ENCODE peak calls at places on chromosome 10, in six cellular contexts. K is neuronal stem cell, Z is left ventricle myocardium inferior, C is adipocyte, B is ascending aorta, X is stomach. M is an unnamed sample. For H3K9me3, the result is how much of the 10 kb centered on the place peaks cover.

GRCh38 chr10:5534051-5534821 is 9.5 kb downstream of the CALML3 start:
- DNase-seq in K (no peak), Z (no peak), C (no peak), B (no peak), X (peak), M (peak)

GRCh38 chr10:29555746-29556481 is 78.9 kb downstream of the SVIL start:
- DNase-seq in K (no peak), Z (no peak), C (peak), B (no peak), X (no peak), M (no peak)

GRCh38 chr10:118953999-118954398 is 75.5 kb upstream of the NANOS1 start:
- DNase-seq in K (no peak), Z (no peak), C (peak), B (no peak), X (peak), M (no peak)

GRCh38 chr10:89217057-89217990 is 10.2 kb upstream of the CH25H start:
- DNase-seq in K (peak), Z (peak), C (peak), B (no peak), X (peak), M (no peak)

GRCh38 chr10:78937800-78938694 is 130.7 kb upstream of the ZMIZ1 start:
- DNase-seq in K (no peak), Z (no peak), C (peak), B (no peak), X (no peak), M (peak)

GRCh38 chr10:33314788-33315561 is 19.5 kb downstream of the NRP1 start:
- DNase-seq in K (no peak), Z (no peak), C (no peak), B (no peak), X (no peak), M (no peak)

GRCh38 chr10:116254422-116255152 is 18.4 kb downstream of the GFRA1 start:
- DNase-seq in K (peak), Z (no peak), C (no peak), B (no peak), X (no peak), M (no peak)

GRCh38 chr10:110138197-110138812 is 69.1 kb upstream of the MXI1 start:
- DNase-seq in K (peak), Z (no peak), C (peak), B (no peak), X (no peak), M (no peak)

GRCh38 chr10:128992770-128993169 is 474.3 kb upstream of the MGMT start:
- DNase-seq in K (no peak), Z (no peak), C (no peak), B (no peak), X (no peak), M (no peak)
- H3K9me3 ChIP-seq in K (under half), Z (under half), C (under half), B (under half), X (under half), M (under half)

GRCh38 chr10:133445751-133446708 is 7.7 kb upstream of the SCART1 start:
- DNase-seq in K (no peak), Z (no peak), C (no peak), B (no peak), X (peak), M (peak)
- H3K9me3 ChIP-seq in K (under half), Z (half or more), C (under half), B (under half), X (under half), M (under half)

GRCh38 chr10:131814567-131815290 is 86.1 kb upstream of the PPP2R2D start:
- DNase-seq in K (no peak), Z (no peak), C (no peak), B (no peak), X (peak), M (peak)
- H3K9me3 ChIP-seq in K (under half), Z (under half), C (under half), B (under half), X (under half), M (under half)

GRCh38 chr10:107081644-107082043 is 82.9 kb downstream of the SORCS1 start:
- DNase-seq in K (no peak), Z (no peak), C (no peak), B (no peak), X (no peak), M (no peak)

GRCh38 chr10:107085661-107086525 is 78.6 kb downstream of the SORCS1 start:
- DNase-seq in K (peak), Z (no peak), C (no peak), B (no peak), X (no peak), M (no peak)

DNA sequence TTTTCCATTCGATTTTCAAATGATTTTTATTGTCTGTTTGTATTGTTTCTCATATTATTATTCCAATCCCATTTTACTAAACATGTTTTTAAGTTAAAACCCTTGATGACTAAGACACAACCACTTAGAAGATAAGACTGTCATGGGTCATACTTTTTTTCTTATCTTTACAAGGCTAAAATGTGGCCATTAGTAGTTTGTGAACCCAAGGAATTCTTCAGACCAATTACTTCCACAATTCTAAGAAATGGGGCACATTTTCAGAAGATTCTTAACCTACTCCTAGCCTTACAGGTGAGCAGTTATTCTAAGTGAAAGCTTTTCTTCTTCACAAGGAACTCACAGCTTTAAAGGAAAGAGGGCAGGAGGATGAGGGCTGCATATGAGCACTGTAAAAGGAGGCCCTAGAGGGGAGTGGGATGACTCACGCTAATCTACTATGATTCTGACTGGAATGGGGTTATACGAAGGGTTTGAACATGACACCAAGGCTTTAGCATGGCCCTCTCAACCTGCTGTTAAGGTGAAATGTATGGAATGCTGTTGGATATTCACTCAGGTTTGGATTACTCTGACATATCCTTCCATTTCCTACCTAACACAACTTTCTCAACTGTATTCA is 81.0 kb downstream of the SORCS1 start:
- DNase-seq in K (no peak), Z (no peak), C (no peak), B (no peak), X (no peak), M (no peak)
- H3K9me3 ChIP-seq in K (under half), Z (under half), C (under half), B (under half), X (under half), M (under half)

GRCh38 chr10:10367277-10367676 is 650.4 kb upstream of the CELF2 start:
- DNase-seq in K (no peak), Z (no peak), C (no peak), B (no peak), X (no peak), M (no peak)

GRCh38 chr10:10362780-10363179 is 654.9 kb upstream of the CELF2 start:
- DNase-seq in K (no peak), Z (no peak), C (no peak), B (no peak), X (no peak), M (no peak)

GRCh38 chr10:10366836-10367235 is 650.8 kb upstream of the CELF2 start:
- DNase-seq in K (no peak), Z (no peak), C (no peak), B (no peak), X (no peak), M (no peak)

GRCh38 chr10:10363217-10363616 is 654.5 kb upstream of the CELF2 start:
- DNase-seq in K (no peak), Z (no peak), C (no peak), B (no peak), X (no peak), M (no peak)

DNA sequence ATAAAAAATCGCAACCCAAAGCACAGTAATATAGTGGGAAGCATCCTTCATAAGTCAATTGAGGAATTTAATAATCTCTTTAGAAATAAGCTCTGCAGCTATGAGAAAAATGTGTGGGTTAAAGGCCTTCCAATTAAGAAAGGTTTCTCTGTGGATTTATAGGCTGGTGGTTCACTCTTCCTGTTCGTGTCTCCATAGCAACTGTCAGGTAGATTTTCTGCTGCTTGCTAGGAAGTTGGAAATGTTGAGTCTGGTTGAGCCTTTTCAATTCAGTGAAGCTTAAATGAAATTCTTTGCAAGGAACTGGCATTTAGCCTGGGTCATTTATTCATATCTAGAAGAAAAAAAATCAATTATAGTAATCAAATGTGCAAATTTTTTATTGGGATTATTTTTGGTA is 652.8 kb upstream of the CELF2 start:
- DNase-seq in K (no peak), Z (no peak), C (no peak), B (no peak), X (no peak), M (no peak)
- H3K9me3 ChIP-seq in K (under half), Z (under half), C (under half), B (under half), X (under half), M (under half)

GRCh38 chr10:42482411-42482810 is 156.0 kb downstream of the ZNF33B start:
- DNase-seq in K (no peak), Z (no peak), C (peak), B (no peak), X (no peak), M (no peak)
- H3K9me3 ChIP-seq in K (under half), Z (under half), C (under half), B (under half), X (under half), M (under half)

GRCh38 chr10:100780324-100780723 is 34.9 kb downstream of the PAX2 start:
- DNase-seq in K (no peak), Z (no peak), C (no peak), B (no peak), X (no peak), M (no peak)

GRCh38 chr10:100779329-100779728 is 33.9 kb downstream of the PAX2 start:
- DNase-seq in K (no peak), Z (no peak), C (no peak), B (no peak), X (no peak), M (no peak)

GRCh38 chr10:100781145-100781665 is 35.8 kb downstream of the PAX2 start:
- DNase-seq in K (no peak), Z (no peak), C (no peak), B (no peak), X (no peak), M (no peak)

GRCh38 chr10:100784126-100784525 is 38.7 kb downstream of the PAX2 start:
- DNase-seq in K (no peak), Z (no peak), C (no peak), B (no peak), X (no peak), M (no peak)

GRCh38 chr10:100782845-100783244 is 37.5 kb downstream of the PAX2 start:
- DNase-seq in K (no peak), Z (no peak), C (no peak), B (no peak), X (no peak), M (no peak)
- H3K9me3 ChIP-seq in K (under half), Z (under half), C (under half), B (under half), X (under half), M (under half)

GRCh38 chr10:133489816-133490588 is 36.3 kb downstream of the SCART1 start:
- DNase-seq in K (no peak), Z (no peak), C (no peak), B (no peak), X (no peak), M (no peak)
- H3K9me3 ChIP-seq in K (under half), Z (under half), C (under half), B (under half), X (under half), M (under half)

M was measured in kidney.